ENCODE peak calls at places on chromosomes 1 and 21, in four cellular contexts. I is cardiac muscle cell, T is AG10803, W is upper lobe of right lung. Y is an unnamed sample.
A peak's percentile ranks its signal among the peaks of the same experiment; 100 is the strongest.

GRCh38 chr1:1783320-1783719 is 5.0 kb upstream of the NADK start:
- DNase-seq in I (no peak), T (no peak), W (no peak), Y (no peak)

GRCh38 chr1:154453577-154454352 is 48.3 kb upstream of the TDRD10 start:
- DNase-seq in I (peak; percentile 70), T (peak; percentile 89), W (no peak), Y (peak; percentile 42)

GRCh38 chr1:110174961-110175360 is 24.7 kb downstream of the SLC6A17 start:
- DNase-seq in W (no peak), T (no peak), I (no peak), Y (no peak)

GRCh38 chr21:45154511-45155508 is 80.4 kb downstream of the ADARB1 start:
- DNase-seq in I (peak; percentile 72), W (no peak), T (peak; percentile 74), Y (no peak)

GRCh38 chr1:161021959-161022332 is 994 bp upstream of the F11R start:
- DNase-seq in W (no peak), T (no peak), I (no peak), Y (peak; percentile 54)

GRCh38 chr1:119895102-119895501 is 1.2 kb downstream of the ADAM30 start:
- DNase-seq in W (no peak), I (peak; percentile 12), T (no peak), Y (peak; percentile 13)

GRCh38 chr1:94532077-94532476 is 9.5 kb downstream of the F3 start:
- DNase-seq in I (no peak), W (no peak), T (no peak), Y (no peak)

GRCh38 chr1:63883494-63884235 is 109.8 kb downstream of the ROR1 start:
- DNase-seq in T (no peak), I (no peak), W (no peak), Y (no peak)

GRCh38 chr21:19640964-19641363 is 1237.4 kb upstream of the TMPRSS15 start:
- DNase-seq in W (no peak), I (no peak), T (no peak), Y (no peak)

GRCh38 chr1:20124451-20125057 is 5.2 kb upstream of the PLA2G2D start:
- DNase-seq in W (peak; percentile 18), T (peak; percentile 72), I (peak; percentile 91), Y (peak; percentile 94)

GRCh38 chr1:217184854-217185253 is 446.0 kb downstream of the GPATCH2 start:
- DNase-seq in I (no peak), W (no peak), T (no peak), Y (no peak)

GRCh38 chr21:44612029-44612486 is at the start of gene KRTAP10-8:
- DNase-seq in T (no peak), I (no peak), W (peak; percentile 60), Y (no peak)

GRCh38 chr1:235006816-235007215 is 121.8 kb downstream of the TOMM20 start:
- DNase-seq in W (no peak), I (no peak), T (no peak), Y (no peak)

GRCh38 chr1:117646956-117647355 is 41.1 kb downstream of the TENT5C start:
- DNase-seq in W (no peak), I (no peak), T (no peak), Y (no peak)

GRCh38 chr1:181239086-181239485 is 150.6 kb downstream of the IER5 start:
- DNase-seq in I (no peak), T (no peak), W (no peak), Y (no peak)

GRCh38 chr1:37922767-37923550 is 23.9 kb downstream of the INPP5B start:
- DNase-seq in T (no peak), I (no peak), W (no peak), Y (no peak)

GRCh38 chr1:55289042-55289441 is 73.9 kb upstream of the USP24 start:
- DNase-seq in T (no peak), I (no peak), W (no peak), Y (no peak)

GRCh38 chr1:176540428-176540827 is 77.5 kb downstream of the PAPPA2 start:
- DNase-seq in W (no peak), I (no peak), T (no peak), Y (no peak)

GRCh38 chr1:164524810-164525209 is 34.2 kb upstream of the PBX1 start:
- DNase-seq in I (peak; percentile 76), T (peak; percentile 39), W (no peak), Y (no peak)

GRCh38 chr1:71014110-71014509 is 33.5 kb downstream of the PTGER3 start:
- DNase-seq in I (peak; percentile 56), W (no peak), T (peak; percentile 75), Y (no peak)

GRCh38 chr1:93977546-93977945 is 68.3 kb upstream of the GCLM start:
- DNase-seq in T (peak; percentile 66), W (no peak), I (peak; percentile 46), Y (peak; percentile 32)

GRCh38 chr1:93749894-93750301 is 68.3 kb upstream of the BCAR3 start:
- DNase-seq in W (no peak), T (no peak), I (peak; percentile 34), Y (no peak)

GRCh38 chr21:14826630-14827029 is 238.2 kb downstream of the NRIP1 start:
- DNase-seq in W (no peak), I (no peak), T (no peak), Y (no peak)

GRCh38 chr1:171869097-171869496 is 27.8 kb downstream of the DNM3 start:
- DNase-seq in I (peak; percentile 8), T (peak; percentile 41), W (no peak), Y (no peak)

GRCh38 chr1:37952738-37953137 is 5.9 kb upstream of the INPP5B start:
- DNase-seq in T (no peak), I (no peak), W (no peak), Y (no peak)

GRCh38 chr1:65694126-65694525 is 98.6 kb upstream of the PDE4B start:
- DNase-seq in T (no peak), W (no peak), I (no peak), Y (no peak)

GRCh38 chr1:11338351-11338809 is 65.4 kb downstream of the UBIAD1 start:
- DNase-seq in T (no peak), I (no peak), W (no peak), Y (no peak)

DNA sequence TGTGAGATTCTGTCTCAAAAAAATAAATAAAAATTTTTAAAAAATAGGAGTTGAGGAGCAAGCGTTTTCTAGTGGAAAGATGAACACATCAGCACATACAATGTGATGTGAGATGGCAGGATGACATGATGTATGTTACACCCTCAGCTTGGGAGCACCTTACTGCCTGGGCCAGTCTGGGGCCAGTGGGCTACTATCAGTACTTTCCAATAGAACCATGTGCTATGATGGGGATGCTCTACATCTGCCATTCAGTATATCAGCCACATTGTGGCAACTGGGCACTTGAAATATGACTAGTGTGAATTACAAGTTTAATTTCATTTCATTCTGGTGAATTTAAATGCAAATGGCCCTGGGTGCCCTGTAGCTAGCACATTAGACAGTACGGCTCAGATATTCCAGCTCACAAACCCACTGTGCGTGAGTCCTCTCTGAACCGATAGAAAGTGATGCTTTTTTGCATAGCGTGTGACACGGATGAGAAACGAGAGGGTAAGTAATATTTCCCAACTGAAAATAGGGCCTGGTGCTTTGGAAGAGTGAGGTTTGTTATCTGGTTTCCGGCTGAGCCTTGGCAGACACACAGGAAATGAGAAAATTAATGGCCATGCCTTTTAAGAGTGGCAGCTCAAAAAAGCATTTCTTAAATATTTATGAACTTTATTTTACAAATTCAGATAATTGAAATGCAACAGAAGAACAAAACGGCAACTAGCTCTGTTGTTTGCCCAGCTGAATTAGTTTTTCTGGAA is 155.8 kb downstream of the PGBD5 start:
- DNase-seq in I (peak; percentile 72), W (no peak), T (peak; percentile 3), Y (no peak)
- TF ChIP-seq CTCF in I (no peak), W (no peak), T (no peak), Y (no peak)

GRCh38 chr1:42762269-42762668 is 4.6 kb downstream of the P3H1 start:
- DNase-seq in T (no peak), W (no peak), I (no peak), Y (no peak)
- TF ChIP-seq CTCF in T (no peak), W (no peak), I (no peak), Y (no peak)

DNA sequence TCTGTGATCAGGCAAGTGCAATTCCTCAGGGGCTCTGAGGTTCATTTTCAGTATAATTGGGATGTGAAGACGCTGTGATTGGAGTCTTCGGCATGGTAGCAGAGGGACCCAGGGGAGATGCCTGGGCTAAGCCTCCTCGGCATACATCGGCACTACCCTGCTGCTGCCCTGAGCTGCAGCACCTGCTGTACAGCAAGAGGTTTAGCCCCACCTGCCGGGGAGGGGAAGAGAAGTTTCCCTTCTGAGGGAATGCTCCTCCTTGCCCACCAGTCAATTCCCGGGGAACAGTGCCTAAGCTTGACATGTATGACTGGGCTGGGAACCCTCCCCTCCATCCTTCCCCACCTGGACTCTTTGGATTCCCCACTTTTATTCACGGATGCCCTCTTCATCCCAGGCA is 24.9 kb downstream of the CNIH3 start:
- DNase-seq in W (no peak), I (no peak), T (no peak), Y (peak; percentile 31)
- TF ChIP-seq CTCF in W (no peak), I (no peak), T (no peak), Y (no peak)

DNA sequence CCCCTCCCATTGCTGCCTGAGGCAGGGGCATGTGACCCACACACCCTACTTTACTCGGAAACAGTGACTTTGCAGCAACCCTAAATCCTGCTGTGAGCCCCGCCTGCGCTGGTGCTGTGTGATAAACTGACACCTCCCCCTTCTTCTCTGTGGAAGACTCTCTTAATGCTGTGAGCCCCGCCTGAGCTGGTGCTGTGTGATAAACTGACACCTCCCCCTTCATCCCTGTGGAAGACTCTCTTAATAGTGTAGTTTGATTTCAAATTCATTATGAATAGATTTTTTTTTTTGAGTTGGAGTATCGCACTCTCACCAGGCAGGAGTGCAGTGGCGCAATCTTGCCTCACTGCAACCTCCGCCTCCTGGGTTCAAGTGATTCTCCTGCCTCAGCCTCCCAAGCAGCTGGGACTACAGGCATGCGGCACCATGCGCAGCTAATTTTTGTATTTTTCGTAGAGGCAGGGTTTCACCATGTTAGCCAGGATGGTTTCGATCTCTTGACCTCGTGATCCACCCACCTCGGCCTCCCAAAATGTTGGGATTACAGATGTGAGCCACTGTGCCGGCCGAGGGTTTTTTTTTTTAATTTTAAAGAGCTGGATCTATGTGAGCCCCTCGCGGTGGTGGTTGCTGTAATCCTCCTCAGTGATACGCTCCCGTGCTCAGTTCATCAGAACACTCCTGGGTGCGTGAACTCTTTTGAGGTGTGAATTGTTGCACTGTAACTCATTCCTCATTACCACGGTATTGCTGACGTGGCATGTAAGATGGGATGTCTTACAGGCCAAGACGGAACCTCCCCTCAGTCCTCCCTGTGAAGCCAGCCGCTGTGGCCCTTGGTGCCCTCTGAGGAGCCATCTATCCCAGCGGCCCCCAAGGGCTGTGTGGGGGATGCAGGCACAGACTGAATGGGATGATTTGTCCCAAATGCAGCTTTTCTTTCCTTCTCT is 60.3 kb downstream of the GALNT2 start:
- DNase-seq in I (no peak), T (no peak), W (no peak), Y (no peak)
- TF ChIP-seq CTCF in I (no peak), T (no peak), W (no peak), Y (no peak)

GRCh38 chr1:35449334-35450008 is 107.7 kb downstream of the KIAA0319L start:
- DNase-seq in W (no peak), T (peak; percentile 95), I (peak; percentile 88), Y (peak; percentile 70)

GRCh38 chr1:35454175-35454574 is 103.0 kb downstream of the KIAA0319L start:
- DNase-seq in I (no peak), T (no peak), W (no peak), Y (no peak)

GRCh38 chr1:35452086-35452485 is 105.1 kb downstream of the KIAA0319L start:
- DNase-seq in W (no peak), I (peak; percentile 92), T (peak; percentile 95), Y (peak; percentile 22)

GRCh38 chr1:35451125-35451528 is 106.1 kb downstream of the KIAA0319L start:
- DNase-seq in T (peak; percentile 77), W (peak; percentile 87), I (peak; percentile 87), Y (peak; percentile 52)

DNA sequence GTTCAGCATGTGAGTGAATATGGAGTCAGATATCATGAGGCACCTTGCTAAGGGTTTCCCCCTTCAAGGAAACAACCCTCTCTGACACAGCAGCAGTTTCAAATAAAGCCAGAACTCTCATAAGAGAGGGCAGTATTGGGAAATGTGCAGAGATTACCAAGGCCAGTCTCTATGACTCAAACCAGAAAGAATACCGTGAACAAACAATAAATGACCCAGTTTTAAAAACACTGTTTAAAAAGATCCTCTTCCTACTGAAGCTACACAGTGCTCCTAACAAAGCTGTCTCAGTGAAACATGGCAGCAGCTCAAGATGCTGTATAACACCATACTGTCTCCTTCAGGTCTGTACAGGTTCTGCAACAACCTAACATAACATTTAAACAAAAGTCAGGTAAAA is 102.6 kb downstream of the KIAA0319L start:
- DNase-seq in I (peak; percentile 83), W (no peak), T (peak; percentile 71), Y (no peak)
- TF ChIP-seq CTCF in I (peak; percentile 40), W (no peak), T (peak; percentile 36), Y (no peak)